ENCODE peak calls at places on chromosomes 4 and X, in ten cellular contexts. P is body of pancreas, C is neural progenitor cell, I is IMR-90, K is fibroblast of lung, D is uterus, S is heart left ventricle, Q is aorta, V is transverse colon, E is tibial nerve. M is an unnamed sample.

GRCh38 chrX:34300871-34301270 is 168.8 kb upstream of the FAM47A start:
- DNase-seq in E (peak; percentile 22), Q (no peak), C (peak; percentile 74), D (no peak), S (peak; percentile 4), I (peak; percentile 58), V (no peak), K (peak; percentile 76), P (peak; percentile 37), M (no peak)

GRCh38 chrX:1420371-1420770 is 28.5 kb upstream of the SLC25A6 start:
- DNase-seq in D (no peak), E (no peak), I (no peak), P (no peak), C (no peak), K (no peak), V (no peak), Q (peak; percentile 35), S (no peak), M (no peak)

GRCh38 chr4:139153411-139154133 is 23.4 kb downstream of the ELF2 start:
- DNase-seq in S (no peak), K (no peak), E (no peak), Q (no peak), V (no peak), P (no peak), I (peak; percentile 57), C (no peak), D (no peak), M (no peak)

GRCh38 chr4:71830-72229 is 18.7 kb downstream of the ZNF595 start:
- DNase-seq in K (no peak), V (no peak), E (no peak), I (no peak), S (no peak), P (no peak), C (no peak), D (no peak), Q (no peak), M (no peak)

GRCh38 chr4:101252721-101253120 is 94.6 kb downstream of the PPP3CA start:
- DNase-seq in Q (no peak), I (peak; percentile 43), P (no peak), V (no peak), D (no peak), K (peak; percentile 48), E (no peak), S (no peak), C (no peak), M (no peak)

GRCh38 chrX:12223650-12224049 is 85.4 kb downstream of the FRMPD4 start:
- DNase-seq in P (no peak), C (no peak), K (no peak), V (no peak), I (peak; percentile 64), Q (no peak), S (no peak), E (no peak), D (no peak), M (peak; percentile 84)

GRCh38 chr4:57064811-57065711 is 45.1 kb downstream of the IGFBP7 start:
- DNase-seq in S (peak; percentile 55), P (peak; percentile 34), I (peak; percentile 98), D (peak; percentile 72), C (no peak), Q (peak; percentile 71), E (peak; percentile 55), K (peak; percentile 83), V (peak; percentile 45), M (no peak)

GRCh38 chr4:170102426-170102825 is 12.7 kb upstream of the AADAT start:
- DNase-seq in D (no peak), Q (no peak), S (no peak), I (no peak), E (no peak), K (no peak), C (no peak), V (no peak), P (no peak), M (no peak)

GRCh38 chr4:48129307-48130014 is 4.6 kb downstream of the TXK start:
- DNase-seq in C (no peak), D (peak; percentile 41), S (no peak), P (peak; percentile 16), I (no peak), K (no peak), V (peak; percentile 52), E (no peak), Q (no peak), M (no peak)

GRCh38 chr4:3225946-3226345 is 23.0 kb upstream of the MSANTD1 start:
- DNase-seq in P (peak; percentile 2), K (peak; percentile 16), I (no peak), C (no peak), D (no peak), S (no peak), V (no peak), Q (peak; percentile 47), E (no peak), M (no peak)
- H3K27ac ChIP-seq in P (no peak overlapping the region), K (no peak overlapping the region), I (no peak overlapping the region), C (no peak overlapping the region), D (no peak overlapping the region), S (no peak overlapping the region), V (peak overlapping the region; percentile 45), Q (no peak overlapping the region), E (peak overlapping the region; percentile 10), M (no peak overlapping the region)

GRCh38 chr4:69589884-69590283 is 49.6 kb downstream of the UGT2A2 start:
- DNase-seq in P (no peak), D (no peak), S (no peak), K (no peak), C (no peak), I (no peak), Q (no peak), V (no peak), E (no peak), M (no peak)
- H3K4me1 ChIP-seq in P (no peaks in the 10 kb centered on the region), D (no peaks in the 10 kb centered on the region), S (no peaks in the 10 kb centered on the region), K (no peaks in the 10 kb centered on the region), C (no peaks in the 10 kb centered on the region), I (no peaks in the 10 kb centered on the region), Q (no peaks in the 10 kb centered on the region), V (no peaks in the 10 kb centered on the region), E (no peaks in the 10 kb centered on the region), M (no peaks in the 10 kb centered on the region)

GRCh38 chr4:186581421-186581820 is 26.1 kb upstream of the MTNR1A start:
- DNase-seq in D (no peak), P (no peak), S (no peak), I (no peak), E (no peak), Q (no peak), C (no peak), V (no peak), K (no peak), M (no peak)
- H3K27ac ChIP-seq in D (no peak overlapping the region), P (no peak overlapping the region), S (no peak overlapping the region), I (no peak overlapping the region), E (no peak overlapping the region), Q (no peak overlapping the region), C (no peak overlapping the region), V (no peak overlapping the region), K (no peak overlapping the region), M (no peak overlapping the region)

GRCh38 chr4:162101337-162101736 is 62.5 kb downstream of the FSTL5 start:
- DNase-seq in C (no peak), K (no peak), E (no peak), D (no peak), I (no peak), P (no peak), V (no peak), S (no peak), Q (no peak), M (no peak)
- H3K4me1 ChIP-seq in C (no peaks in the 10 kb centered on the region), K (no peaks in the 10 kb centered on the region), E (no peaks in the 10 kb centered on the region), D (no peaks in the 10 kb centered on the region), I (no peaks in the 10 kb centered on the region), P (no peaks in the 10 kb centered on the region), V (no peaks in the 10 kb centered on the region), S (no peaks in the 10 kb centered on the region), Q (no peaks in the 10 kb centered on the region), M (no peaks in the 10 kb centered on the region)